ENCODE peak calls at places on chromosomes 7 and 10, in ten cellular contexts. U, H, J, C, B, S, P, Z, L and O are unnamed samples. For H3K27me3, the result is how much of the 10 kb centered on the place peaks cover.

GRCh38 chr10:22658745-22659410 is 55.5 kb downstream of the PIP4K2A start:
- DNase-seq in B (no peak), H (no peak), P (no peak), J (no peak), L (no peak), S (peak), Z (no peak), U (no peak), C (no peak), O (no peak)

GRCh38 chr7:33905389-33906032 is at the start of gene BMPER:
- DNase-seq in B (peak), J (no peak), P (peak), U (peak), Z (peak), L (peak), H (peak), S (no peak), C (no peak), O (peak)

GRCh38 chr7:134480730-134481129 is 21.8 kb upstream of the AKR1B1 start:
- DNase-seq in L (no peak), B (no peak), H (peak), C (peak), S (peak), J (no peak), U (no peak), Z (no peak), P (no peak), O (no peak)

GRCh38 chr7:127752829-127753228 is 100.8 kb downstream of the SND1 start:
- DNase-seq in U (no peak), Z (no peak), H (no peak), C (no peak), L (no peak), P (no peak), S (no peak), B (no peak), J (no peak), O (no peak)

GRCh38 chr10:7986851-7987250 is 67.6 kb upstream of the GATA3 start:
- DNase-seq in B (no peak), P (no peak), L (no peak), J (no peak), U (no peak), C (no peak), S (peak), Z (no peak), H (no peak), O (no peak)

GRCh38 chr10:132899054-132899750 is 43.2 kb downstream of the CFAP46 start:
- DNase-seq in U (peak), P (peak), L (peak), S (no peak), J (no peak), Z (peak), H (no peak), C (no peak), B (no peak), O (peak)

GRCh38 chr7:131723926-131724325 is 167.5 kb upstream of the PODXL start:
- DNase-seq in J (no peak), S (no peak), B (no peak), U (no peak), P (no peak), H (peak), Z (no peak), C (no peak), L (no peak), O (no peak)

GRCh38 chr7:130853503-130854279 is 119.7 kb upstream of the KLF14 start:
- DNase-seq in U (no peak), Z (no peak), B (no peak), C (no peak), H (no peak), P (no peak), L (no peak), S (no peak), J (no peak), O (no peak)

GRCh38 chr10:1424648-1425047 is 312.7 kb downstream of the ADARB2 start:
- DNase-seq in S (no peak), J (no peak), H (no peak), L (no peak), C (no peak), U (no peak), P (no peak), Z (no peak), B (no peak), O (no peak)

GRCh38 chr7:27204851-27205322 is 5.0 kb upstream of the HOXA13 start:
- DNase-seq in C (no peak), B (peak), S (no peak), H (no peak), Z (no peak), J (no peak), L (no peak), U (peak), P (no peak), O (no peak)

GRCh38 chr7:27207348-27207985 is 7.6 kb upstream of the HOXA13 start:
- DNase-seq in C (no peak), Z (no peak), H (no peak), S (no peak), J (no peak), L (no peak), B (no peak), U (no peak), P (peak), O (no peak)

GRCh38 chr7:27203964-27204594 is 4.2 kb upstream of the HOXA13 start:
- DNase-seq in B (no peak), S (no peak), U (no peak), P (no peak), J (no peak), C (no peak), Z (no peak), H (no peak), L (no peak), O (no peak)

GRCh38 chr7:27203378-27203953 is 3.6 kb upstream of the HOXA13 start:
- DNase-seq in H (no peak), U (no peak), C (no peak), J (no peak), P (peak), B (peak), Z (no peak), S (no peak), L (no peak), O (no peak)

GRCh38 chr7:27205325-27206280 is 5.7 kb upstream of the HOXA13 start:
- DNase-seq in Z (no peak), P (peak), H (no peak), C (no peak), B (no peak), U (peak), J (no peak), S (no peak), L (no peak), O (no peak)
- TF ChIP-seq CTCF in Z (no peak), P (no peak), H (no peak), C (no peak), B (no peak), U (no peak), J (no peak), S (no peak), L (no peak), O (no peak)

GRCh38 chr10:124598196-124598595 is 136.6 kb downstream of the LHPP start:
- DNase-seq in S (no peak), B (no peak), U (no peak), P (no peak), H (no peak), Z (no peak), J (no peak), C (no peak), L (no peak), O (no peak)
- H3K27me3 ChIP-seq in S (under half), B (under half), U (under half), P (under half), H (under half), Z (under half), J (under half), C (under half), L (under half), O (under half)

GRCh38 chr10:104333728-104334373 is 4.4 kb downstream of the ITPRIP start:
- DNase-seq in J (no peak), L (no peak), B (no peak), Z (no peak), U (no peak), C (no peak), H (no peak), S (peak), P (peak), O (no peak)

GRCh38 chr10:104332243-104333036 is 5.8 kb downstream of the ITPRIP start:
- DNase-seq in J (no peak), U (no peak), S (peak), L (no peak), C (no peak), B (no peak), H (peak), Z (no peak), P (peak), O (no peak)

GRCh38 chr10:104334965-104335650 is 3.2 kb downstream of the ITPRIP start:
- DNase-seq in S (no peak), H (no peak), C (no peak), L (no peak), U (no peak), Z (no peak), B (no peak), J (no peak), P (no peak), O (no peak)

GRCh38 chr10:104333037-104333727 is 5.1 kb downstream of the ITPRIP start:
- DNase-seq in B (no peak), C (no peak), U (no peak), S (peak), J (no peak), Z (no peak), P (peak), H (no peak), L (no peak), O (no peak)

GRCh38 chr10:104334561-104334960 is 3.7 kb downstream of the ITPRIP start:
- DNase-seq in P (no peak), U (no peak), L (no peak), H (no peak), B (no peak), J (no peak), S (no peak), Z (no peak), C (no peak), O (no peak)
- H3K4me3 ChIP-seq in P (no peak), U (no peak), L (peak), H (no peak), B (no peak), J (no peak), S (no peak), Z (no peak), C (no peak), O (no peak)

GRCh38 chr10:118827466-118828155 is 72.8 kb upstream of the CACUL1 start:
- DNase-seq in C (no peak), S (no peak), H (no peak), J (no peak), B (no peak), L (no peak), Z (no peak), U (no peak), P (no peak), O (no peak)
- TF ChIP-seq CTCF in C (peak), S (peak), H (peak), J (no peak), B (no peak), L (peak), Z (no peak), U (no peak), P (no peak), O (peak)

DNA sequence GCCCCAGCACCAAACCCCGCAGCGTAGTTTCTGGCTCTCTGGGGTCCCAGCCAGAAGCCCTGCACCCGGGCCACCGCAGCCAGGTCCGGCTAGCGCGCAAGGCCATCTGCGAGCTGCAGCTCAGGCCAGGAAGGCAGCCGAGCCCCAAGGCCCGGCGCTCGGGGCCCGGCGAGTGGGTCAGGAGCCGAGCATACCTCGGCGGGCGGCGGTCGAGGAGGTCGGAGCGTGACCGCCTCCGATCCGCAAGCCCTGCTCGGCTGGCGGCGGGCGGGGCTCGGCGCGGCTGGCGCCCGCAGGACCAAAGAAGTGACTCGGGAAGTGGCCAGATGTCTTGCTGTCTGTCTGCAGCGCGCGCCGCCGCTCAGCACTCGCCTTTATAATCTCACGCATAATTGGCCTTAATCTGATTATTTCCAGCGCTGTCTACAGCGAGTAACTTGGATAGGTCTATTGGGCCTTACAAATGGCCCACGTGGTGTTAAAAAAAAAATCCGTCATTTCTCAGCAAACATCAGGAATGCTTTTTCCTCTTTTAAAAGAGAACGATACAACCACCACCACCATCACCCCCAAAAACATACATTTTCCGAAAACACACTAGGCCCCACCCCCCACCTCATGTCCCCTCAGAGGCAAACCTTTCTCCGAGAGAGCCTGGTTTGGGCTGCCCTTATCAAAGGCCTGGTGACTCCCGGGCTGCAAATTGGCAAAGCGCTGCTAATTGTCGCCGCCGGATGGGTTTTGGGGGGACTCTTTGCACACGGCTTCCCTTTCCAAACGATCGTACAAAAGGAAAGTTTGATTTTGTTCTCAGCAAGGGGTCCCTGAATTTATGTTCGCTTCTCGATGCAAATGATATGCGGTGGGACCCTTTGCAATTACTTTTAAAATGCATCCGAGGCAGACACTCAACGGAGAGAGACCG is at the start of gene DRGX:
- DNase-seq in S (no peak), U (no peak), H (peak), P (no peak), C (no peak), J (no peak), L (no peak), Z (no peak), B (no peak), O (peak)
- H3K27me3 ChIP-seq in S (half or more), U (half or more), H (half or more), P (half or more), C (half or more), J (under half), L (half or more), Z (under half), B (under half), O (half or more)